ENCODE peak calls at places on chromosome 12, in four cellular contexts. B, O, C and Y are unnamed samples.

GRCh38 chr12:40104461-40105264 is 1.2 kb downstream of the SLC2A13 start:
- DNase-seq in B (peak; percentile 25), O (no peak), C (no peak), Y (no peak)

GRCh38 chr12:19186722-19187661 is 57.5 kb downstream of the PLEKHA5 start:
- DNase-seq in B (peak; percentile 52), O (peak; percentile 71), C (peak; percentile 31), Y (peak; percentile 42)

GRCh38 chr12:116717466-116718457 is 20.1 kb downstream of the SPRING1 start:
- DNase-seq in B (no peak), O (no peak), C (no peak), Y (no peak)

GRCh38 chr12:124248862-124249825 is 45.7 kb upstream of the RFLNA start:
- DNase-seq in B (no peak), O (no peak), C (no peak), Y (no peak)

GRCh38 chr12:70070494-70071007 is 172.7 kb upstream of the CNOT2 start:
- DNase-seq in B (no peak), O (no peak), C (no peak), Y (no peak)

GRCh38 chr12:68175566-68176033 is 16.1 kb upstream of the IFNG start:
- DNase-seq in B (peak; percentile 88), O (no peak), C (no peak), Y (no peak)

GRCh38 chr12:104720346-104721064 is 237.6 kb downstream of the SLC41A2 start:
- DNase-seq in B (no peak), O (peak; percentile 44), C (no peak), Y (no peak)

GRCh38 chr12:71695782-71696181 is 9.9 kb downstream of the TMEM19 start:
- DNase-seq in B (no peak), O (no peak), C (no peak), Y (no peak)

GRCh38 chr12:51866324-51866723 is 17.8 kb upstream of the FIGNL2 start:
- DNase-seq in B (no peak), O (no peak), C (no peak), Y (no peak)

DNA sequence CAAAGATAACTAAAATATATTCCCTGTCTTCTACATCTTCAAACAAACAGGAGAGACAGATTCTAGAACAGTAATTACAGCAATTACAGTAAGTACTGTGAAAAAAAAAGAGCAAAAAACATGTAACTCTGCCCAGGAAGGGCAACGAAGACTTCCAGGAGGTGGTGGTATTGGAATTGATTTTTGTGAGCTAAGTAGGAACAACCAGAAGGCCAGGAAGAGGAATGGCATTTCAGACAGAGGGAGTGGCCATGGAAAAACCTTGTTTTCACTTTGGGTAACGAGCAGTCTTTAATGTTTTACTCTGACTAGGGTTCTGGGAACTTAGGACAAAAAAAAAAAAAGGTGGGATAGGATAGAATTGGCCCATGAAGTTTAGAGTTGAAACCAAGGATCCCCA is 196.3 kb upstream of the PLEKHG7 start:
- DNase-seq in B (no peak), O (peak; percentile 8), C (no peak), Y (no peak)
- TF ChIP-seq CTCF in B (no peak), O (no peak), C (no peak), Y (no peak)

GRCh38 chr12:122860052-122860853 is 25.0 kb downstream of the HIP1R start:
- DNase-seq in B (peak; percentile 71), O (peak; percentile 63), C (peak; percentile 50), Y (peak; percentile 77)

GRCh38 chr12:122859303-122860051 is 24.2 kb downstream of the HIP1R start:
- DNase-seq in B (no peak), O (no peak), C (no peak), Y (no peak)

GRCh38 chr12:122862110-122862634 is 26.9 kb downstream of the HIP1R start:
- DNase-seq in B (no peak), O (no peak), C (no peak), Y (no peak)

GRCh38 chr12:122861586-122861970 is 26.3 kb downstream of the HIP1R start:
- DNase-seq in B (no peak), O (no peak), C (no peak), Y (no peak)

DNA sequence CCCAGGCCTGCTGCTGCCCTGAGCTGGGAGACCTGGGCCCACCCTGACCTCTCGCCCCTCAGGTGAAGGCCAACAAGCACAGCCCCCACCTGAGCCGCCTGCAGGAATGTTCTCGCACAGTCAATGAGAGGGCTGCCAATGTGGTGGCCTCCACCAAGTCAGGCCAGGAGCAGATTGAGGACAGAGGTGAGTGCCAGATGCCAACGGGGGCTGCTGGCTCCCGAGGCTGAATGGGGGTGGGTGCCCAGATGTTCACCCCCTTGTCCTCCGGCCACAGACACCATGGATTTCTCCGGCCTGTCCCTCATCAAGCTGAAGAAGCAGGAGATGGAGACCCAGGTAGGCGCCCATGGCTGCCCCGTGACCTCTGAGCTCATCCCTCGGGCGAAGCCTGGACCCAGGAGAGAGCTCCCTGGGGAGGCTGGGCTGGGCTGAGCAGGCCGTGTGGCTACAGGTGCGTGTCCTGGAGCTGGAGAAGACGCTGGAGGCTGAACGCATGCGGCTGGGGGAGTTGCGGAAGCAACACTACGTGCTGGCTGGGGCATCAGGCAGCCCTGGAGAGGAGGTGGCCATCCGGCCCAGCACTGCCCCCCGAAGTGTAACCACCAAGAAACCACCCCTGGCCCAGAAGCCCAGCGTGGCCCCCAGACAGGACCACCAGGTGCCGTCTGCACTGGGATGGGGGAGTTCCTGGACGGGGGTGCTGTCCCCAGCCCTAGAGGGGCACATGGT is 25.8 kb downstream of the HIP1R start:
- DNase-seq in B (no peak), O (no peak), C (no peak), Y (no peak)
- H3K4me2 ChIP-seq in B (no peak overlapping the region), O (no peak overlapping the region), C (no peak overlapping the region), Y (no peak overlapping the region)

GRCh38 chr12:131913666-131914065 is 15.4 kb upstream of the PUS1 start:
- DNase-seq in B (no peak), O (no peak), C (no peak), Y (no peak)

GRCh38 chr12:131911851-131912525 is 17.1 kb upstream of the PUS1 start:
- DNase-seq in B (no peak), O (no peak), C (no peak), Y (no peak)

GRCh38 chr12:131914179-131914702 is 14.8 kb upstream of the PUS1 start:
- DNase-seq in B (no peak), O (no peak), C (no peak), Y (no peak)

GRCh38 chr12:131911251-131911650 is 16.8 kb downstream of the ULK1 start:
- DNase-seq in B (no peak), O (no peak), C (no peak), Y (no peak)

DNA sequence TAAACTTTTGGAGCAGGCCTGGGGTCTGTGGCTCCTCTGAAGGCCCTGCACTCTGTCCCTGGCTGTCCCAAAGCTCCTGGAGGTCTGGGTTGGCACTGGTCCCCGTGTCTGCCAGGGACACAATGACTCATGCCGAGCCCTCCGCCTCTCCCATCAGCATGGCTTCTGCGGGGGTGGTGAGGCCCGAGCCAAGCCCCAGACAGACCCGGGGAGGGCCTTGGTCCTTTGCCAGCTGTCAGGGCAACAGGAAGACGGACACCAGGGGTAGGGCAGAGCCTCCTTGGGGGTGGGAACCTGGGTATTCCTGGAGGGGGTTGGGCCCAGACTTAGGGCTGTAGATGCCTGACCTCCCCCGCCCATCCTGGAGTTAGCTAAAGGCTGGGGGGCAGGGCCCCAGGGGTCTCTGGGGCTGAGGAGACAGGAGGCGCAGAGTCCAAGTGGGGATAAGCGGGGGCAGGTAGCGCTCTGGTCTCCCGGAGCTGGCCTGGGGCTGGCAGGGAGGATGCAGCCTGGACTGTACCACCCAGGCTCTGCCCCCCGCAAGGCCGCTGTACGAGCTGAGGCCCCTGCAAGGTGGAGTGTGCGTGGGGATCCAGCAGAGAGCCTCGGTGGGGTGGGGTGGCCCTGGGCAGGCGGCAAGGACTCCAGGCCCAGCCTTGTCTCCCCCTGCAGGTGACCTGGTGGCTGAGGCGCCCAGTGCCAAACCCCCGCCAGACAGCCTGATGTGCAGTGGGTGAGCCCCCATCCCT is 16.4 kb upstream of the PUS1 start:
- DNase-seq in B (no peak), O (peak; percentile 85), C (peak; percentile 57), Y (no peak)
- TF ChIP-seq CTCF in B (no peak), O (no peak), C (no peak), Y (no peak)

GRCh38 chr12:43370299-43370698 is 181.7 kb downstream of the ADAMTS20 start:
- DNase-seq in B (no peak), O (peak; percentile 3), C (peak; percentile 76), Y (no peak)
- H3K4me2 ChIP-seq in B (no peak overlapping the region), O (no peak overlapping the region), C (peak overlapping the region; percentile 18), Y (peak overlapping the region; percentile 11)

GRCh38 chr12:5560242-5560641 is 128.3 kb downstream of the NTF3 start:
- DNase-seq in B (no peak), O (no peak), C (no peak), Y (no peak)

GRCh38 chr12:5554711-5555110 is 122.8 kb downstream of the NTF3 start:
- DNase-seq in B (no peak), O (no peak), C (no peak), Y (no peak)

GRCh38 chr12:5556946-5557673 is 125.2 kb downstream of the NTF3 start:
- DNase-seq in B (no peak), O (no peak), C (no peak), Y (no peak)

GRCh38 chr12:5557906-5558305 is 126.0 kb downstream of the NTF3 start:
- DNase-seq in B (no peak), O (no peak), C (no peak), Y (no peak)

GRCh38 chr12:5556033-5556614 is 124.2 kb downstream of the NTF3 start:
- DNase-seq in B (peak; percentile 53), O (no peak), C (peak; percentile 6), Y (no peak)
- TF ChIP-seq CTCF in B (peak; percentile 86), O (peak; percentile 36), C (peak; percentile 82), Y (peak; percentile 63)

GRCh38 chr12:15216036-15216889 is 5.0 kb downstream of the RERG start:
- DNase-seq in B (no peak), O (no peak), C (no peak), Y (peak; percentile 61)

GRCh38 chr12:15214851-15215601 is 6.2 kb downstream of the RERG start:
- DNase-seq in B (no peak), O (no peak), C (no peak), Y (no peak)

GRCh38 chr12:15220961-15221885 is at the start of gene RERG:
- DNase-seq in B (peak; percentile 63), O (peak; percentile 78), C (peak; percentile 36), Y (peak; percentile 44)

GRCh38 chr12:15225136-15225535 is 3.9 kb upstream of the RERG start:
- DNase-seq in B (no peak), O (no peak), C (no peak), Y (no peak)

GRCh38 chr12:15220451-15220850 is 766 bp downstream of the RERG start:
- DNase-seq in B (no peak), O (no peak), C (no peak), Y (no peak)
- H3K4me2 ChIP-seq in B (no peak overlapping the region), O (no peak overlapping the region), C (no peak overlapping the region), Y (peak overlapping the region; percentile 70)